ENCODE peak calls at places on chromosomes 16 and 17, in nine cellular contexts. One of them, this sample, is unnamed.

GRCh38 chr16:88703486-88704309 is 2.5 kb downstream of the RNF166 start:
- DNase-seq in ovary: no peak
- DNase-seq in cardiac muscle cell: no peak
- DNase-seq in right atrium auricular region: no peak
- DNase-seq in mucosa of descending colon: peak; percentile 72
- DNase-seq in AG10803: no peak
- DNase-seq in epithelial cell of esophagus: no peak
- DNase-seq in choroid plexus epithelial cell: no peak
- DNase-seq in colonic mucosa: no peak
- DNase-seq in this sample: no peak

GRCh38 chr17:72967263-72967962 is 125.1 kb downstream of the SLC39A11 start:
- DNase-seq in ovary: no peak
- DNase-seq in cardiac muscle cell: no peak
- DNase-seq in right atrium auricular region: no peak
- DNase-seq in mucosa of descending colon: no peak
- DNase-seq in AG10803: no peak
- DNase-seq in epithelial cell of esophagus: no peak
- DNase-seq in choroid plexus epithelial cell: no peak
- DNase-seq in colonic mucosa: no peak
- DNase-seq in this sample: no peak

GRCh38 chr16:86038923-86039310 is 140.0 kb downstream of the IRF8 start:
- DNase-seq in ovary: no peak
- DNase-seq in cardiac muscle cell: no peak
- DNase-seq in right atrium auricular region: no peak
- DNase-seq in mucosa of descending colon: no peak
- DNase-seq in AG10803: no peak
- DNase-seq in epithelial cell of esophagus: no peak
- DNase-seq in choroid plexus epithelial cell: no peak
- DNase-seq in colonic mucosa: no peak
- DNase-seq in this sample: no peak

GRCh38 chr17:45147102-45147580 is 1.1 kb upstream of the HEXIM1 start:
- DNase-seq in ovary: peak; percentile 72
- DNase-seq in cardiac muscle cell: peak; percentile 85
- DNase-seq in right atrium auricular region: no peak
- DNase-seq in mucosa of descending colon: peak; percentile 78
- DNase-seq in AG10803: peak; percentile 71
- DNase-seq in epithelial cell of esophagus: peak; percentile 61
- DNase-seq in choroid plexus epithelial cell: no peak
- DNase-seq in colonic mucosa: no peak
- DNase-seq in this sample: no peak

GRCh38 chr17:76053230-76054111 is 18.8 kb downstream of the SRP68 start:
- DNase-seq in ovary: no peak
- DNase-seq in cardiac muscle cell: peak; percentile 71
- DNase-seq in right atrium auricular region: no peak
- DNase-seq in mucosa of descending colon: no peak
- DNase-seq in AG10803: no peak
- DNase-seq in epithelial cell of esophagus: peak; percentile 94
- DNase-seq in choroid plexus epithelial cell: peak; percentile 88
- DNase-seq in colonic mucosa: no peak
- DNase-seq in this sample: peak; percentile 76

GRCh38 chr17:76593964-76594363 is 8.3 kb upstream of the ST6GALNAC2 start:
- DNase-seq in ovary: no peak
- DNase-seq in cardiac muscle cell: no peak
- DNase-seq in right atrium auricular region: no peak
- DNase-seq in mucosa of descending colon: no peak
- DNase-seq in AG10803: no peak
- DNase-seq in epithelial cell of esophagus: peak; percentile 35
- DNase-seq in choroid plexus epithelial cell: no peak
- DNase-seq in colonic mucosa: no peak
- DNase-seq in this sample: no peak

GRCh38 chr16:54473201-54473993 is 186.8 kb upstream of the IRX3 start:
- DNase-seq in ovary: no peak
- DNase-seq in cardiac muscle cell: no peak
- DNase-seq in right atrium auricular region: no peak
- DNase-seq in mucosa of descending colon: no peak
- DNase-seq in AG10803: peak; percentile 71
- DNase-seq in epithelial cell of esophagus: no peak
- DNase-seq in choroid plexus epithelial cell: no peak
- DNase-seq in colonic mucosa: no peak
- DNase-seq in this sample: peak; percentile 7

GRCh38 chr16:70809392-70810060 is 8.6 kb upstream of the VAC14 start:
- DNase-seq in ovary: no peak
- DNase-seq in cardiac muscle cell: no peak
- DNase-seq in right atrium auricular region: no peak
- DNase-seq in mucosa of descending colon: no peak
- DNase-seq in AG10803: no peak
- DNase-seq in epithelial cell of esophagus: no peak
- DNase-seq in choroid plexus epithelial cell: no peak
- DNase-seq in colonic mucosa: no peak
- DNase-seq in this sample: no peak

GRCh38 chr17:62672957-62673356 is 45.5 kb downstream of the MRC2 start:
- DNase-seq in ovary: no peak
- DNase-seq in cardiac muscle cell: no peak
- DNase-seq in right atrium auricular region: no peak
- DNase-seq in mucosa of descending colon: no peak
- DNase-seq in AG10803: no peak
- DNase-seq in epithelial cell of esophagus: no peak
- DNase-seq in choroid plexus epithelial cell: no peak
- DNase-seq in colonic mucosa: no peak
- DNase-seq in this sample: no peak

GRCh38 chr17:7558544-7559306 is at the start of gene TNFSF13:
- DNase-seq in ovary: peak; percentile 84
- DNase-seq in cardiac muscle cell: no peak
- DNase-seq in right atrium auricular region: no peak
- DNase-seq in mucosa of descending colon: peak; percentile 84
- DNase-seq in AG10803: no peak
- DNase-seq in epithelial cell of esophagus: no peak
- DNase-seq in choroid plexus epithelial cell: no peak
- DNase-seq in colonic mucosa: peak; percentile 80
- DNase-seq in this sample: no peak

GRCh38 chr16:69123894-69124293 is 8.5 kb downstream of the CHTF8 start:
- DNase-seq in ovary: peak; percentile 71
- DNase-seq in cardiac muscle cell: peak; percentile 72
- DNase-seq in right atrium auricular region: no peak
- DNase-seq in mucosa of descending colon: no peak
- DNase-seq in AG10803: peak; percentile 72
- DNase-seq in epithelial cell of esophagus: peak; percentile 73
- DNase-seq in choroid plexus epithelial cell: peak; percentile 86
- DNase-seq in colonic mucosa: peak; percentile 70
- DNase-seq in this sample: peak; percentile 76

GRCh38 chr17:31274252-31274651 is 22.8 kb downstream of the OMG start:
- DNase-seq in ovary: no peak
- DNase-seq in cardiac muscle cell: no peak
- DNase-seq in right atrium auricular region: no peak
- DNase-seq in mucosa of descending colon: no peak
- DNase-seq in AG10803: peak; percentile 88
- DNase-seq in epithelial cell of esophagus: peak; percentile 89
- DNase-seq in choroid plexus epithelial cell: peak; percentile 87
- DNase-seq in colonic mucosa: no peak
- DNase-seq in this sample: peak; percentile 84

GRCh38 chr17:49013311-49014205 is 16.4 kb downstream of the IGF2BP1 start:
- DNase-seq in ovary: no peak
- DNase-seq in cardiac muscle cell: peak; percentile 76
- DNase-seq in right atrium auricular region: peak; percentile 42
- DNase-seq in mucosa of descending colon: no peak
- DNase-seq in AG10803: peak; percentile 34
- DNase-seq in epithelial cell of esophagus: no peak
- DNase-seq in choroid plexus epithelial cell: no peak
- DNase-seq in colonic mucosa: no peak
- DNase-seq in this sample: no peak

GRCh38 chr16:88014201-88014781 is 63.1 kb downstream of the BANP start:
- DNase-seq in ovary: no peak
- DNase-seq in cardiac muscle cell: no peak
- DNase-seq in right atrium auricular region: no peak
- DNase-seq in mucosa of descending colon: no peak
- DNase-seq in AG10803: no peak
- DNase-seq in epithelial cell of esophagus: no peak
- DNase-seq in choroid plexus epithelial cell: peak; percentile 57
- DNase-seq in colonic mucosa: no peak
- DNase-seq in this sample: peak; percentile 55

GRCh38 chr17:44738214-44738906 is 20.4 kb upstream of the ADAM11 start:
- DNase-seq in ovary: no peak
- DNase-seq in cardiac muscle cell: no peak
- DNase-seq in right atrium auricular region: no peak
- DNase-seq in mucosa of descending colon: no peak
- DNase-seq in AG10803: peak; percentile 23
- DNase-seq in epithelial cell of esophagus: peak; percentile 53
- DNase-seq in choroid plexus epithelial cell: no peak
- DNase-seq in colonic mucosa: no peak
- DNase-seq in this sample: peak; percentile 18

GRCh38 chr17:41915566-41915965 is 3.2 kb downstream of the ACLY start:
- DNase-seq in ovary: no peak
- DNase-seq in cardiac muscle cell: no peak
- DNase-seq in right atrium auricular region: no peak
- DNase-seq in mucosa of descending colon: no peak
- DNase-seq in AG10803: no peak
- DNase-seq in epithelial cell of esophagus: peak; percentile 74
- DNase-seq in choroid plexus epithelial cell: no peak
- DNase-seq in colonic mucosa: no peak
- DNase-seq in this sample: no peak
- H3K4me3 ChIP-seq in ovary: no peak overlapping the region
- H3K4me3 ChIP-seq in cardiac muscle cell: no peak overlapping the region
- H3K4me3 ChIP-seq in right atrium auricular region: no peak overlapping the region
- H3K4me3 ChIP-seq in mucosa of descending colon: no peak overlapping the region
- H3K4me3 ChIP-seq in AG10803: no peak overlapping the region
- H3K4me3 ChIP-seq in epithelial cell of esophagus: peak overlapping the region; percentile 0
- H3K4me3 ChIP-seq in choroid plexus epithelial cell: no peak overlapping the region
- H3K4me3 ChIP-seq in colonic mucosa: no peak overlapping the region
- H3K4me3 ChIP-seq in this sample: no peak overlapping the region

DNA sequence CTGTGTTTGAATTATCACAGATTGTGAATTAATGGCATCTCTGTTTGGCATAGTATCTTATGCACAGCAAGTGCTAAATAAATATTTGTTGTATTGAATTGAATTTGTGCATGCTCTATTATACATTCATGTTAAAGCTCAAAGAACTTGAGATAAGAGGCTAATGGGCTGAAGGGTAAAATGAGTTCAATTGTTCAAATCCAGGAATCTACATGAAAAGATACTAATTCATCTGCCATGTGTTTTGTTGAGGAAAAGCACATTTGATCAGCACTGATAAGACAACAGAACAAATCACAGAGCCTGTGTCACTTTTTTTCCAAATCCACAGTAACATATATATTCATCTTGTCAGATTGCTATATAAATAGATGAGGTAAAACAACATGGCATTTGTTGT is 123.2 kb downstream of the CHD9NB start:
- DNase-seq in ovary: no peak
- DNase-seq in cardiac muscle cell: no peak
- DNase-seq in right atrium auricular region: no peak
- DNase-seq in mucosa of descending colon: no peak
- DNase-seq in AG10803: no peak
- DNase-seq in epithelial cell of esophagus: no peak
- DNase-seq in choroid plexus epithelial cell: no peak
- DNase-seq in colonic mucosa: no peak
- DNase-seq in this sample: no peak
- TF ChIP-seq CTCF in ovary: no peak
- TF ChIP-seq CTCF in cardiac muscle cell: no peak
- TF ChIP-seq CTCF in right atrium auricular region: no peak
- TF ChIP-seq CTCF in mucosa of descending colon: no peak
- TF ChIP-seq CTCF in AG10803: no peak
- TF ChIP-seq CTCF in epithelial cell of esophagus: no peak
- TF ChIP-seq CTCF in choroid plexus epithelial cell: no peak
- TF ChIP-seq CTCF in colonic mucosa: no peak
- TF ChIP-seq CTCF in this sample: no peak

DNA sequence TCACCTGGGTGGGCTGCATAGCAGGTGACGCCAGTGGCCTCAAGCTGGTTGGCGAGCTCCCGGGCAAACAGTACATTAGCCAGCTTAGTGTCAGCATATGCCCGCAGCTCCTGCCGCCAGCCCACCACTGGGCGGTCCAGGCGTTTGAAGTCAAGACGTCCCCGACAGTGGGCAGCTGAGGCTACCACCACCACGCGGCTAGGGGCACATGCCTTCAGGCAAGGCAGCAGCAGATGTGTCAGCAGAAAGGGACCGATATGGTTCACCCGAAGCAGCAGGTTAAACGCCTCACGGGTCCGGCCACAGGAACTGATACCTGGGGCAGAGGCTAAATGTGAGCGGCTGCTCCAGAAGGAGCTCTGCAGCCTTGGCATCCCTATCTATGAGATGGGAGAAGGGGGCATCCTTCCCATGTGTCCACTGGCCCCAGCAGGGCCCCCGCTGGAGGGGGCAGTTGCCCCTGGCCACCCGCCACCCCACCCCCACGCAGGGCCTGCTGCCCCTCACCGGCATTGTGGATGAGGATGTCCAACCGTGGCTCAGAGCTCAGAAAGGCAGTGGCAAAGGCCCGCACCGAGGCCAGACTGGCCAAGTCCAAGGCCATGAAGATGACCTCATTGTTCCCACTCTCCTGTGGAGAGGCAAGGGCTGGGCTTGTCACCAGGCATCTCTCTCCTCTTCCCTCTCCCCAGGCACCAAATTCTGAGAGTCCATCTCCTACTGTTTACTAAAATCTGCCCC is 1.7 kb downstream of the DHRS13 start:
- DNase-seq in ovary: no peak
- DNase-seq in cardiac muscle cell: no peak
- DNase-seq in right atrium auricular region: no peak
- DNase-seq in mucosa of descending colon: no peak
- DNase-seq in AG10803: no peak
- DNase-seq in epithelial cell of esophagus: no peak
- DNase-seq in choroid plexus epithelial cell: no peak
- DNase-seq in colonic mucosa: no peak
- DNase-seq in this sample: no peak
- H3K4me3 ChIP-seq in ovary: no peak overlapping the region
- H3K4me3 ChIP-seq in cardiac muscle cell: no peak overlapping the region
- H3K4me3 ChIP-seq in right atrium auricular region: no peak overlapping the region
- H3K4me3 ChIP-seq in mucosa of descending colon: no peak overlapping the region
- H3K4me3 ChIP-seq in AG10803: no peak overlapping the region
- H3K4me3 ChIP-seq in epithelial cell of esophagus: no peak overlapping the region
- H3K4me3 ChIP-seq in choroid plexus epithelial cell: no peak overlapping the region
- H3K4me3 ChIP-seq in colonic mucosa: no peak overlapping the region
- H3K4me3 ChIP-seq in this sample: no peak overlapping the region

DNA sequence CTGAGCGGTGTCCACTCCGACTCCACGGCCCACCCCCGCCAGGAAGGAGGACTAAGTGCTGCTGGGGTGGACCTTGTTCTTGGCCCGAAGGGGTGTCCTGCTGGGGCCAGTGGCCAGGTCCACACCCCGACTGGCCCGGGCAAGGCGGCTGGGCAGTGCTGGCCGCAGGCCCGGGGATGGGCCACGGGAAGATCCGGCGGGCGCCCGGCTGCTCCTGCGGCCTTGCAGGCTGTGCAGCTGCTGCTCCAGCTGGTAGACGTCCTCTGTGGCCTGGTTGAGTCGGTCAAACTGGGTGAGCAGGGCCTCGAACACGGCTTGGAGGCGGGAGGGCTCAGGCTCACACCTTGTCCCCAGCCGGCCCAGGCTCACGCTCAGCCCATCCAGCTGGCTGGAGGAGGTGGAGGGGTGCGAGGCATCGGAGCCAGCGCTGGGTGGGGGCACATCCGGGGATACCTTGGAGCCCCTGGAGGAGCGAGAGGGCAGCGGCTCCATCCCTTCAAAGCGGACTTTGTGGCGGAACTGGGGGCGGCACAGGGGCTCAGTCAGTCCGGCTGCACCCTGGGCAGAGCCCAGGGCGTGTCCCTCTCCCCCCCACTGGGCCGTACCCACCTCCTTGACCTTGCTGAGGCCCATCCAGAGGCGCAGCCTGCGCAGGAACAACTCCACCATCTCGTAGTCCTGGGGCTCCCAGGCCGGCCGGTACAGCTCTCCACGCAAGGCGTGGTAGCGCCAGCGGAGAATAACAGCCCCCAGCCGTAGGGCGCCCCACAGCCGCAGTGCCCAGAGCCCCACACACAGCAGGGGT is 42.1 kb downstream of the TSC2 start:
- DNase-seq in ovary: no peak
- DNase-seq in cardiac muscle cell: no peak
- DNase-seq in right atrium auricular region: no peak
- DNase-seq in mucosa of descending colon: peak; percentile 65
- DNase-seq in AG10803: no peak
- DNase-seq in epithelial cell of esophagus: no peak
- DNase-seq in choroid plexus epithelial cell: no peak
- DNase-seq in colonic mucosa: no peak
- DNase-seq in this sample: no peak
- TF ChIP-seq CTCF in ovary: no peak
- TF ChIP-seq CTCF in cardiac muscle cell: no peak
- TF ChIP-seq CTCF in right atrium auricular region: no peak
- TF ChIP-seq CTCF in mucosa of descending colon: no peak
- TF ChIP-seq CTCF in AG10803: no peak
- TF ChIP-seq CTCF in epithelial cell of esophagus: no peak
- TF ChIP-seq CTCF in choroid plexus epithelial cell: no peak
- TF ChIP-seq CTCF in colonic mucosa: no peak
- TF ChIP-seq CTCF in this sample: no peak